ENCODE peak calls at places on chromosomes 7 and 10, in eight cellular contexts. One of them, this sample, is unnamed.

GRCh38 chr7:21542891-21543527 is at the start of gene DNAH11:
- DNase-seq in brain microvascular endothelial cell: no peak
- DNase-seq in neural crest cell: peak
- DNase-seq in fibroblast of pulmonary artery: peak
- DNase-seq in vagina: no peak
- DNase-seq in NB4: no peak
- DNase-seq in suprapubic skin: no peak
- DNase-seq in RWPE1: peak
- DNase-seq in this sample: peak

GRCh38 chr10:78623577-78624215 is 445.1 kb upstream of the ZMIZ1 start:
- DNase-seq in brain microvascular endothelial cell: peak
- DNase-seq in neural crest cell: no peak
- DNase-seq in fibroblast of pulmonary artery: peak
- DNase-seq in vagina: no peak
- DNase-seq in NB4: no peak
- DNase-seq in suprapubic skin: no peak
- DNase-seq in RWPE1: peak
- DNase-seq in this sample: peak

GRCh38 chr10:75099952-75100763 is 11.3 kb upstream of the SAMD8 start:
- DNase-seq in brain microvascular endothelial cell: peak
- DNase-seq in neural crest cell: peak
- DNase-seq in fibroblast of pulmonary artery: peak
- DNase-seq in vagina: no peak
- DNase-seq in NB4: peak
- DNase-seq in suprapubic skin: peak
- DNase-seq in RWPE1: peak
- DNase-seq in this sample: peak

GRCh38 chr7:84477786-84478405 is 283.3 kb upstream of the SEMA3A start:
- DNase-seq in brain microvascular endothelial cell: no peak
- DNase-seq in neural crest cell: no peak
- DNase-seq in fibroblast of pulmonary artery: no peak
- DNase-seq in vagina: no peak
- DNase-seq in NB4: no peak
- DNase-seq in suprapubic skin: no peak
- DNase-seq in RWPE1: peak
- DNase-seq in this sample: peak

GRCh38 chr10:55629792-55630490 is 731.1 kb downstream of the ZWINT start:
- DNase-seq in brain microvascular endothelial cell: peak
- DNase-seq in neural crest cell: peak
- DNase-seq in fibroblast of pulmonary artery: peak
- DNase-seq in vagina: no peak
- DNase-seq in NB4: no peak
- DNase-seq in suprapubic skin: no peak
- DNase-seq in RWPE1: peak
- DNase-seq in this sample: no peak

GRCh38 chr7:29871787-29872398 is 65.6 kb downstream of the WIPF3 start:
- DNase-seq in brain microvascular endothelial cell: peak
- DNase-seq in neural crest cell: no peak
- DNase-seq in fibroblast of pulmonary artery: peak
- DNase-seq in vagina: no peak
- DNase-seq in NB4: no peak
- DNase-seq in suprapubic skin: no peak
- DNase-seq in RWPE1: no peak
- DNase-seq in this sample: peak

GRCh38 chr7:1678070-1678543 is 8.0 kb downstream of the ELFN1 start:
- DNase-seq in brain microvascular endothelial cell: no peak
- DNase-seq in neural crest cell: no peak
- DNase-seq in fibroblast of pulmonary artery: no peak
- DNase-seq in vagina: no peak
- DNase-seq in NB4: no peak
- DNase-seq in suprapubic skin: peak
- DNase-seq in RWPE1: no peak
- DNase-seq in this sample: no peak

GRCh38 chr10:88676283-88677060 is 12.2 kb downstream of the LIPF start:
- DNase-seq in brain microvascular endothelial cell: no peak
- DNase-seq in neural crest cell: no peak
- DNase-seq in fibroblast of pulmonary artery: no peak
- DNase-seq in vagina: no peak
- DNase-seq in NB4: no peak
- DNase-seq in suprapubic skin: no peak
- DNase-seq in RWPE1: no peak
- DNase-seq in this sample: no peak

DNA sequence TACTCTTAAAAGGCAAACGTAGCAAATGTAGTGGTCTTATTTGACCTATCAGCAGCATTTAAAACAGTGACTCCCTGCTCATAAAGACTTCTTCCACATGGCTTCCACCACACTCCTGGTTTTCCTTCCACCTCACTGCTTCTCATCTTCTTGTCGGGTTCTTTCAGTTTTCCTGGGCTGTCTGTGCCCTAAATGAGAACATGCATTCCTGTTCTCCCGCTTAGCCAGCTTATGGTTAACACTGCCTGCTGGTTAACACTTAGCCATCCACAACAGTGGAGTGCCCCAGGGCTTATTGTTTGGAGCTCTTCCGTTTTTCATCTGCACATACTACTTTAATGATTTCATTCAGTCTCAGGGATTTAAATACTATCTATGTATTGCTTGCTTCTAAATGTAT is 34.3 kb upstream of the EXOC6 start:
- DNase-seq in brain microvascular endothelial cell: no peak
- DNase-seq in neural crest cell: no peak
- DNase-seq in fibroblast of pulmonary artery: no peak
- DNase-seq in vagina: no peak
- DNase-seq in NB4: no peak
- DNase-seq in suprapubic skin: no peak
- DNase-seq in RWPE1: no peak
- DNase-seq in this sample: no peak
- TF ChIP-seq CTCF in brain microvascular endothelial cell: no peak
- TF ChIP-seq CTCF in neural crest cell: no peak
- TF ChIP-seq CTCF in fibroblast of pulmonary artery: no peak
- TF ChIP-seq CTCF in vagina: no peak
- TF ChIP-seq CTCF in NB4: no peak
- TF ChIP-seq CTCF in suprapubic skin: no peak
- TF ChIP-seq CTCF in RWPE1: no peak
- TF ChIP-seq CTCF in this sample: no peak

GRCh38 chr10:115441907-115442520 is 348.8 kb downstream of the ATRNL1 start:
- DNase-seq in brain microvascular endothelial cell: no peak
- DNase-seq in neural crest cell: no peak
- DNase-seq in fibroblast of pulmonary artery: no peak
- DNase-seq in vagina: no peak
- DNase-seq in NB4: no peak
- DNase-seq in suprapubic skin: no peak
- DNase-seq in RWPE1: no peak
- DNase-seq in this sample: no peak
- TF ChIP-seq CTCF in brain microvascular endothelial cell: peak
- TF ChIP-seq CTCF in neural crest cell: peak
- TF ChIP-seq CTCF in fibroblast of pulmonary artery: no peak
- TF ChIP-seq CTCF in vagina: no peak
- TF ChIP-seq CTCF in NB4: peak
- TF ChIP-seq CTCF in suprapubic skin: no peak
- TF ChIP-seq CTCF in RWPE1: no peak
- TF ChIP-seq CTCF in this sample: no peak

GRCh38 chr10:61487506-61487905 is 34.3 kb upstream of the TMEM26 start:
- DNase-seq in brain microvascular endothelial cell: no peak
- DNase-seq in neural crest cell: no peak
- DNase-seq in fibroblast of pulmonary artery: peak
- DNase-seq in vagina: no peak
- DNase-seq in NB4: no peak
- DNase-seq in suprapubic skin: no peak
- DNase-seq in RWPE1: peak
- DNase-seq in this sample: no peak
- TF ChIP-seq CTCF in brain microvascular endothelial cell: no peak
- TF ChIP-seq CTCF in neural crest cell: no peak
- TF ChIP-seq CTCF in fibroblast of pulmonary artery: no peak
- TF ChIP-seq CTCF in vagina: no peak
- TF ChIP-seq CTCF in NB4: no peak
- TF ChIP-seq CTCF in suprapubic skin: no peak
- TF ChIP-seq CTCF in RWPE1: no peak
- TF ChIP-seq CTCF in this sample: no peak

GRCh38 chr10:3068968-3069737 is 1.8 kb downstream of the PFKP start:
- DNase-seq in brain microvascular endothelial cell: no peak
- DNase-seq in neural crest cell: no peak
- DNase-seq in fibroblast of pulmonary artery: peak
- DNase-seq in vagina: no peak
- DNase-seq in NB4: peak
- DNase-seq in suprapubic skin: no peak
- DNase-seq in RWPE1: no peak
- DNase-seq in this sample: peak
- TF ChIP-seq CTCF in brain microvascular endothelial cell: peak
- TF ChIP-seq CTCF in neural crest cell: no peak
- TF ChIP-seq CTCF in fibroblast of pulmonary artery: no peak
- TF ChIP-seq CTCF in vagina: no peak
- TF ChIP-seq CTCF in NB4: no peak
- TF ChIP-seq CTCF in suprapubic skin: no peak
- TF ChIP-seq CTCF in RWPE1: peak
- TF ChIP-seq CTCF in this sample: no peak

GRCh38 chr7:98646465-98646864 is 29.4 kb downstream of the NPTX2 start:
- DNase-seq in brain microvascular endothelial cell: no peak
- DNase-seq in neural crest cell: no peak
- DNase-seq in fibroblast of pulmonary artery: no peak
- DNase-seq in vagina: no peak
- DNase-seq in NB4: no peak
- DNase-seq in suprapubic skin: no peak
- DNase-seq in RWPE1: no peak
- DNase-seq in this sample: no peak
- TF ChIP-seq CTCF in brain microvascular endothelial cell: no peak
- TF ChIP-seq CTCF in neural crest cell: no peak
- TF ChIP-seq CTCF in fibroblast of pulmonary artery: no peak
- TF ChIP-seq CTCF in vagina: no peak
- TF ChIP-seq CTCF in NB4: no peak
- TF ChIP-seq CTCF in suprapubic skin: no peak
- TF ChIP-seq CTCF in RWPE1: no peak
- TF ChIP-seq CTCF in this sample: no peak